ENCODE peak calls at places on chromosome 19, in ten cellular contexts. One of them, this sample, is unnamed.

GRCh38 chr19:31483226-31483857 is 134.1 kb upstream of the TSHZ3 start:
- DNase-seq in pancreas: no peak
- DNase-seq in HFF-Myc: no peak
- DNase-seq in stomach: no peak
- DNase-seq in lower lobe of right lung: no peak
- DNase-seq in esophagus squamous epithelium: no peak
- DNase-seq in brain microvascular endothelial cell: no peak
- DNase-seq in epithelial cell of esophagus: no peak
- DNase-seq in bronchial epithelial cell: no peak
- DNase-seq in ascending aorta: no peak
- DNase-seq in this sample: no peak

GRCh38 chr19:18636969-18637629 is at the start of gene KLHL26:
- DNase-seq in esophagus squamous epithelium: no peak
- DNase-seq in pancreas: no peak
- DNase-seq in bronchial epithelial cell: no peak
- DNase-seq in lower lobe of right lung: no peak
- DNase-seq in brain microvascular endothelial cell: no peak
- DNase-seq in stomach: no peak
- DNase-seq in HFF-Myc: no peak
- DNase-seq in ascending aorta: no peak
- DNase-seq in epithelial cell of esophagus: no peak
- DNase-seq in this sample: no peak

GRCh38 chr19:35750167-35750566 is 1.8 kb downstream of the LIN37 start:
- DNase-seq in bronchial epithelial cell: no peak
- DNase-seq in ascending aorta: no peak
- DNase-seq in stomach: no peak
- DNase-seq in brain microvascular endothelial cell: no peak
- DNase-seq in esophagus squamous epithelium: no peak
- DNase-seq in pancreas: no peak
- DNase-seq in epithelial cell of esophagus: peak
- DNase-seq in HFF-Myc: no peak
- DNase-seq in lower lobe of right lung: no peak
- DNase-seq in this sample: no peak

GRCh38 chr19:10603873-10604459 is 16.9 kb upstream of the AP1M2 start:
- DNase-seq in pancreas: no peak
- DNase-seq in lower lobe of right lung: no peak
- DNase-seq in stomach: peak
- DNase-seq in epithelial cell of esophagus: no peak
- DNase-seq in brain microvascular endothelial cell: peak
- DNase-seq in bronchial epithelial cell: no peak
- DNase-seq in HFF-Myc: no peak
- DNase-seq in ascending aorta: peak
- DNase-seq in esophagus squamous epithelium: no peak
- DNase-seq in this sample: no peak

GRCh38 chr19:29715695-29716581 is 877 bp upstream of the C19orf12 start:
- DNase-seq in lower lobe of right lung: no peak
- DNase-seq in bronchial epithelial cell: peak
- DNase-seq in esophagus squamous epithelium: no peak
- DNase-seq in stomach: no peak
- DNase-seq in brain microvascular endothelial cell: no peak
- DNase-seq in epithelial cell of esophagus: peak
- DNase-seq in pancreas: no peak
- DNase-seq in ascending aorta: no peak
- DNase-seq in HFF-Myc: no peak
- DNase-seq in this sample: no peak

GRCh38 chr19:38559428-38560401 is 58.0 kb downstream of the MAP4K1 start:
- DNase-seq in stomach: no peak
- DNase-seq in HFF-Myc: no peak
- DNase-seq in ascending aorta: no peak
- DNase-seq in epithelial cell of esophagus: peak
- DNase-seq in bronchial epithelial cell: peak
- DNase-seq in lower lobe of right lung: peak
- DNase-seq in pancreas: no peak
- DNase-seq in brain microvascular endothelial cell: no peak
- DNase-seq in esophagus squamous epithelium: no peak
- DNase-seq in this sample: peak

GRCh38 chr19:19107663-19108062 is 30.6 kb downstream of the TMEM161A start:
- DNase-seq in esophagus squamous epithelium: no peak
- DNase-seq in lower lobe of right lung: no peak
- DNase-seq in pancreas: no peak
- DNase-seq in brain microvascular endothelial cell: no peak
- DNase-seq in HFF-Myc: no peak
- DNase-seq in stomach: no peak
- DNase-seq in ascending aorta: no peak
- DNase-seq in epithelial cell of esophagus: no peak
- DNase-seq in bronchial epithelial cell: no peak
- DNase-seq in this sample: no peak

GRCh38 chr19:30870861-30871260 is 478.4 kb downstream of the TSHZ3 start:
- DNase-seq in pancreas: no peak
- DNase-seq in brain microvascular endothelial cell: no peak
- DNase-seq in ascending aorta: no peak
- DNase-seq in bronchial epithelial cell: no peak
- DNase-seq in HFF-Myc: peak
- DNase-seq in esophagus squamous epithelium: no peak
- DNase-seq in lower lobe of right lung: no peak
- DNase-seq in epithelial cell of esophagus: peak
- DNase-seq in stomach: no peak
- DNase-seq in this sample: no peak

GRCh38 chr19:35362261-35363000 is 4.2 kb downstream of the FFAR3 start:
- DNase-seq in pancreas: no peak
- DNase-seq in esophagus squamous epithelium: no peak
- DNase-seq in epithelial cell of esophagus: no peak
- DNase-seq in HFF-Myc: no peak
- DNase-seq in brain microvascular endothelial cell: no peak
- DNase-seq in bronchial epithelial cell: no peak
- DNase-seq in stomach: peak
- DNase-seq in lower lobe of right lung: no peak
- DNase-seq in ascending aorta: no peak
- DNase-seq in this sample: no peak

GRCh38 chr19:289651-290538 is 1.3 kb downstream of the PLPP2 start:
- DNase-seq in pancreas: peak
- DNase-seq in lower lobe of right lung: peak
- DNase-seq in esophagus squamous epithelium: no peak
- DNase-seq in bronchial epithelial cell: peak
- DNase-seq in stomach: peak
- DNase-seq in epithelial cell of esophagus: peak
- DNase-seq in HFF-Myc: peak
- DNase-seq in brain microvascular endothelial cell: peak
- DNase-seq in ascending aorta: no peak
- DNase-seq in this sample: peak

GRCh38 chr19:13014101-13014920 is 19.0 kb downstream of the NFIX start:
- DNase-seq in epithelial cell of esophagus: no peak
- DNase-seq in brain microvascular endothelial cell: no peak
- DNase-seq in lower lobe of right lung: no peak
- DNase-seq in bronchial epithelial cell: no peak
- DNase-seq in HFF-Myc: no peak
- DNase-seq in esophagus squamous epithelium: no peak
- DNase-seq in pancreas: no peak
- DNase-seq in stomach: no peak
- DNase-seq in ascending aorta: peak
- DNase-seq in this sample: no peak

GRCh38 chr19:42051166-42052115 is 18.6 kb downstream of the GRIK5 start:
- DNase-seq in bronchial epithelial cell: peak
- DNase-seq in epithelial cell of esophagus: peak
- DNase-seq in HFF-Myc: no peak
- DNase-seq in lower lobe of right lung: no peak
- DNase-seq in ascending aorta: no peak
- DNase-seq in pancreas: no peak
- DNase-seq in brain microvascular endothelial cell: no peak
- DNase-seq in esophagus squamous epithelium: no peak
- DNase-seq in stomach: peak
- DNase-seq in this sample: no peak

GRCh38 chr19:54162884-54163283 is 3.4 kb upstream of the LENG1 start:
- DNase-seq in stomach: no peak
- DNase-seq in esophagus squamous epithelium: no peak
- DNase-seq in bronchial epithelial cell: no peak
- DNase-seq in ascending aorta: no peak
- DNase-seq in brain microvascular endothelial cell: no peak
- DNase-seq in lower lobe of right lung: no peak
- DNase-seq in epithelial cell of esophagus: no peak
- DNase-seq in HFF-Myc: no peak
- DNase-seq in pancreas: no peak
- DNase-seq in this sample: no peak

GRCh38 chr19:16594131-16594586 is 21.9 kb upstream of the SLC35E1 start:
- DNase-seq in pancreas: no peak
- DNase-seq in ascending aorta: no peak
- DNase-seq in epithelial cell of esophagus: no peak
- DNase-seq in esophagus squamous epithelium: no peak
- DNase-seq in bronchial epithelial cell: no peak
- DNase-seq in HFF-Myc: no peak
- DNase-seq in stomach: no peak
- DNase-seq in lower lobe of right lung: no peak
- DNase-seq in brain microvascular endothelial cell: no peak
- DNase-seq in this sample: no peak

GRCh38 chr19:46470376-46470775 is 987 bp downstream of the PNMA8A start:
- DNase-seq in lower lobe of right lung: no peak
- DNase-seq in epithelial cell of esophagus: no peak
- DNase-seq in stomach: no peak
- DNase-seq in HFF-Myc: no peak
- DNase-seq in bronchial epithelial cell: no peak
- DNase-seq in ascending aorta: no peak
- DNase-seq in brain microvascular endothelial cell: no peak
- DNase-seq in esophagus squamous epithelium: no peak
- DNase-seq in pancreas: no peak
- DNase-seq in this sample: no peak
- H3K4me3 ChIP-seq in lower lobe of right lung: no peak
- H3K4me3 ChIP-seq in epithelial cell of esophagus: no peak
- H3K4me3 ChIP-seq in stomach: no peak
- H3K4me3 ChIP-seq in HFF-Myc: peak
- H3K4me3 ChIP-seq in bronchial epithelial cell: no peak
- H3K4me3 ChIP-seq in ascending aorta: no peak
- H3K4me3 ChIP-seq in brain microvascular endothelial cell: no peak
- H3K4me3 ChIP-seq in esophagus squamous epithelium: no peak
- H3K4me3 ChIP-seq in pancreas: no peak
- H3K4me3 ChIP-seq in this sample: no peak

GRCh38 chr19:15452111-15453047 is 2.6 kb upstream of the WIZ start:
- DNase-seq in stomach: peak
- DNase-seq in epithelial cell of esophagus: peak
- DNase-seq in esophagus squamous epithelium: no peak
- DNase-seq in HFF-Myc: no peak
- DNase-seq in bronchial epithelial cell: peak
- DNase-seq in ascending aorta: peak
- DNase-seq in brain microvascular endothelial cell: peak
- DNase-seq in pancreas: peak
- DNase-seq in lower lobe of right lung: peak
- DNase-seq in this sample: peak

GRCh38 chr19:15453906-15454305 is 4.2 kb upstream of the WIZ start:
- DNase-seq in brain microvascular endothelial cell: no peak
- DNase-seq in pancreas: no peak
- DNase-seq in epithelial cell of esophagus: no peak
- DNase-seq in stomach: no peak
- DNase-seq in ascending aorta: no peak
- DNase-seq in bronchial epithelial cell: no peak
- DNase-seq in lower lobe of right lung: no peak
- DNase-seq in HFF-Myc: no peak
- DNase-seq in esophagus squamous epithelium: no peak
- DNase-seq in this sample: no peak

GRCh38 chr19:15450528-15450890 is 753 bp upstream of the WIZ start:
- DNase-seq in lower lobe of right lung: no peak
- DNase-seq in epithelial cell of esophagus: no peak
- DNase-seq in ascending aorta: no peak
- DNase-seq in brain microvascular endothelial cell: no peak
- DNase-seq in HFF-Myc: no peak
- DNase-seq in stomach: no peak
- DNase-seq in bronchial epithelial cell: no peak
- DNase-seq in esophagus squamous epithelium: no peak
- DNase-seq in pancreas: no peak
- DNase-seq in this sample: no peak

GRCh38 chr19:15454371-15454800 is 4.6 kb upstream of the WIZ start:
- DNase-seq in pancreas: peak
- DNase-seq in HFF-Myc: no peak
- DNase-seq in brain microvascular endothelial cell: no peak
- DNase-seq in epithelial cell of esophagus: no peak
- DNase-seq in stomach: peak
- DNase-seq in ascending aorta: no peak
- DNase-seq in esophagus squamous epithelium: no peak
- DNase-seq in bronchial epithelial cell: no peak
- DNase-seq in lower lobe of right lung: no peak
- DNase-seq in this sample: no peak

GRCh38 chr19:15453091-15453498 is 3.3 kb upstream of the WIZ start:
- DNase-seq in lower lobe of right lung: peak
- DNase-seq in esophagus squamous epithelium: no peak
- DNase-seq in brain microvascular endothelial cell: no peak
- DNase-seq in stomach: no peak
- DNase-seq in bronchial epithelial cell: no peak
- DNase-seq in pancreas: peak
- DNase-seq in HFF-Myc: no peak
- DNase-seq in ascending aorta: no peak
- DNase-seq in epithelial cell of esophagus: no peak
- DNase-seq in this sample: no peak
- H3K4me3 ChIP-seq in lower lobe of right lung: peak
- H3K4me3 ChIP-seq in esophagus squamous epithelium: peak
- H3K4me3 ChIP-seq in brain microvascular endothelial cell: peak
- H3K4me3 ChIP-seq in stomach: peak
- H3K4me3 ChIP-seq in bronchial epithelial cell: peak
- H3K4me3 ChIP-seq in pancreas: peak
- H3K4me3 ChIP-seq in HFF-Myc: peak
- H3K4me3 ChIP-seq in ascending aorta: peak
- H3K4me3 ChIP-seq in epithelial cell of esophagus: peak
- H3K4me3 ChIP-seq in this sample: peak

DNA sequence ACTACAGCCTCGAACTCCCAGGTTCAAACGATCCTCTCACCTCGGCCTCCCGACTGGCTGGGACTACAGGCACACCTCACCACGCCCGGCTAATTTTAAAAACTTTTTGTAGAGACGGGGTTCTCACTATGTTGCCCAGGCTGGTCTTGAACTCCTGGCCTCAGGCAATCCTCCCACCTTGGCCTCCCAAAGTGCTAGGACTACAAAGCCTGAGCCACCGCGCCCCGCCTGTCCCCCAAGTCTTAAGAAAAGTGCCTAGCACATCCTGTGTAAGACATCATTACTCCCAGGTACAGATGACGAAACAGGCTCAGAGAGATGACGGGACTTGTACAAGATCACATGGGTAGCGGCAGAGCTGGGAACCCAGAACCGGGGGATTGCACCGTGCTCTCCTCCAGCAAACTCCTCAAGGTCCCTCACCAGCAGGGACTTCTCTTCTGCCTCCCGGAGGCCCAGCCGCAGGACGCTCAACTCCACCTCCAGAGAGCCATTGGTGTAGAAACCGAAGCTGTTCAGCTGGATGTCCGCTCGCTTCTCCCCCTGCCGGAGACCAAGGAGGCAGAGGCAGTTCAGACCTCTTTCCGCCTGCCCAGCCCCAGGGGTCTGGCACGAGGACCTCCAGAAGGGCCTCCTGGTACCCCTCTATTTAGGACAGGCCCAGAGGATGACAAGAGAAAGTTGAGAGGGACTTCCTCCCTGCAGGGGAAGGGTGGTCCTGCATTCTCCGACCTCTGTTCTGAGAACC is 1.0 kb downstream of the GPR108 start:
- DNase-seq in epithelial cell of esophagus: peak
- DNase-seq in brain microvascular endothelial cell: peak
- DNase-seq in lower lobe of right lung: peak
- DNase-seq in pancreas: peak
- DNase-seq in bronchial epithelial cell: peak
- DNase-seq in esophagus squamous epithelium: peak
- DNase-seq in stomach: peak
- DNase-seq in HFF-Myc: peak
- DNase-seq in ascending aorta: peak
- DNase-seq in this sample: peak
- H3K4me3 ChIP-seq in epithelial cell of esophagus: peak
- H3K4me3 ChIP-seq in brain microvascular endothelial cell: peak
- H3K4me3 ChIP-seq in lower lobe of right lung: peak
- H3K4me3 ChIP-seq in pancreas: peak
- H3K4me3 ChIP-seq in bronchial epithelial cell: peak
- H3K4me3 ChIP-seq in esophagus squamous epithelium: peak
- H3K4me3 ChIP-seq in stomach: peak
- H3K4me3 ChIP-seq in HFF-Myc: peak
- H3K4me3 ChIP-seq in ascending aorta: peak
- H3K4me3 ChIP-seq in this sample: peak

GRCh38 chr19:49653466-49653806 is 11.4 kb downstream of the SCAF1 start:
- DNase-seq in esophagus squamous epithelium: no peak
- DNase-seq in pancreas: no peak
- DNase-seq in stomach: no peak
- DNase-seq in brain microvascular endothelial cell: no peak
- DNase-seq in epithelial cell of esophagus: no peak
- DNase-seq in lower lobe of right lung: no peak
- DNase-seq in bronchial epithelial cell: no peak
- DNase-seq in ascending aorta: no peak
- DNase-seq in HFF-Myc: no peak
- DNase-seq in this sample: no peak
- H3K4me3 ChIP-seq in esophagus squamous epithelium: no peak
- H3K4me3 ChIP-seq in pancreas: no peak
- H3K4me3 ChIP-seq in stomach: no peak
- H3K4me3 ChIP-seq in brain microvascular endothelial cell: no peak
- H3K4me3 ChIP-seq in epithelial cell of esophagus: no peak
- H3K4me3 ChIP-seq in lower lobe of right lung: no peak
- H3K4me3 ChIP-seq in bronchial epithelial cell: no peak
- H3K4me3 ChIP-seq in ascending aorta: no peak
- H3K4me3 ChIP-seq in HFF-Myc: no peak
- H3K4me3 ChIP-seq in this sample: no peak